ENCODE peak calls at places on chromosomes 5 and 9, in nine cellular contexts. G, F, N, B, T, I, U, Y and L are unnamed samples.

GRCh38 chr9:110520120-110520701 is 59.3 kb downstream of the SVEP1 start:
- DNase-seq in G (no peak), F (no peak), N (no peak), B (no peak), T (no peak), I (no peak), U (no peak), Y (no peak), L (no peak)

GRCh38 chr9:85163415-85163814 is 493.9 kb downstream of the NTRK2 start:
- DNase-seq in G (no peak), F (no peak), N (no peak), B (no peak), T (no peak), I (no peak), U (no peak), Y (no peak), L (no peak)

GRCh38 chr9:133850161-133850560 is 112.0 kb upstream of the SARDH start:
- DNase-seq in G (no peak), F (no peak), N (no peak), B (no peak), T (no peak), I (no peak), U (no peak), Y (no peak), L (no peak)

GRCh38 chr5:142934335-142934734 is 164.2 kb downstream of the ARHGAP26 start:
- DNase-seq in G (no peak), F (no peak), N (no peak), B (no peak), T (no peak), I (no peak), U (no peak), Y (no peak), L (no peak)

GRCh38 chr9:136255166-136255538 is 9.5 kb upstream of the QSOX2 start:
- DNase-seq in G (no peak), F (no peak), N (no peak), B (no peak), T (no peak), I (no peak), U (peak; percentile 70), Y (no peak), L (no peak)

GRCh38 chr9:109914280-109915027 is 134.5 kb downstream of the PALM2AKAP2 start:
- DNase-seq in G (no peak), F (no peak), N (peak; percentile 22), B (no peak), T (no peak), I (no peak), U (no peak), Y (no peak), L (no peak)

GRCh38 chr9:125494555-125494920 is 212.5 kb downstream of the MAPKAP1 start:
- DNase-seq in G (no peak), F (no peak), N (no peak), B (no peak), T (no peak), I (no peak), U (no peak), Y (no peak), L (no peak)

GRCh38 chr9:28073278-28073677 is 500.0 kb upstream of the C9orf72 start:
- DNase-seq in G (no peak), F (peak; percentile 47), N (no peak), B (peak; percentile 54), T (no peak), I (no peak), U (peak; percentile 62), Y (no peak), L (no peak)

GRCh38 chr5:152051499-152052454 is 127.1 kb upstream of the GLRA1 start:
- DNase-seq in G (no peak), F (no peak), N (no peak), B (no peak), T (no peak), I (no peak), U (no peak), Y (no peak), L (no peak)

GRCh38 chr5:169637856-169638190 is 748 bp downstream of the DOCK2 start:
- DNase-seq in G (no peak), F (no peak), N (peak; percentile 60), B (peak; percentile 39), T (no peak), I (no peak), U (peak; percentile 88), Y (no peak), L (no peak)

GRCh38 chr5:79890871-79891249 is 100.2 kb downstream of the MTX3 start:
- DNase-seq in G (no peak), F (no peak), N (no peak), B (no peak), T (no peak), I (no peak), U (no peak), Y (no peak), L (no peak)

GRCh38 chr5:156783092-156783491 is 67.0 kb upstream of the PPP1R2B start:
- DNase-seq in G (no peak), F (no peak), N (no peak), B (no peak), T (no peak), I (no peak), U (no peak), Y (no peak), L (no peak)

GRCh38 chr5:10726179-10726912 is 34.7 kb downstream of the DAP start:
- DNase-seq in G (no peak), F (no peak), N (no peak), B (no peak), T (no peak), I (no peak), U (no peak), Y (no peak), L (no peak)

GRCh38 chr5:10723519-10723918 is 37.5 kb downstream of the DAP start:
- DNase-seq in G (no peak), F (no peak), N (no peak), B (no peak), T (no peak), I (no peak), U (no peak), Y (no peak), L (no peak)

GRCh38 chr5:10725636-10726035 is 35.4 kb downstream of the DAP start:
- DNase-seq in G (no peak), F (no peak), N (no peak), B (no peak), T (no peak), I (no peak), U (no peak), Y (no peak), L (no peak)

GRCh38 chr5:10726913-10727517 is 34.0 kb downstream of the DAP start:
- DNase-seq in G (no peak), F (no peak), N (no peak), B (no peak), T (no peak), I (no peak), U (no peak), Y (no peak), L (no peak)

DNA sequence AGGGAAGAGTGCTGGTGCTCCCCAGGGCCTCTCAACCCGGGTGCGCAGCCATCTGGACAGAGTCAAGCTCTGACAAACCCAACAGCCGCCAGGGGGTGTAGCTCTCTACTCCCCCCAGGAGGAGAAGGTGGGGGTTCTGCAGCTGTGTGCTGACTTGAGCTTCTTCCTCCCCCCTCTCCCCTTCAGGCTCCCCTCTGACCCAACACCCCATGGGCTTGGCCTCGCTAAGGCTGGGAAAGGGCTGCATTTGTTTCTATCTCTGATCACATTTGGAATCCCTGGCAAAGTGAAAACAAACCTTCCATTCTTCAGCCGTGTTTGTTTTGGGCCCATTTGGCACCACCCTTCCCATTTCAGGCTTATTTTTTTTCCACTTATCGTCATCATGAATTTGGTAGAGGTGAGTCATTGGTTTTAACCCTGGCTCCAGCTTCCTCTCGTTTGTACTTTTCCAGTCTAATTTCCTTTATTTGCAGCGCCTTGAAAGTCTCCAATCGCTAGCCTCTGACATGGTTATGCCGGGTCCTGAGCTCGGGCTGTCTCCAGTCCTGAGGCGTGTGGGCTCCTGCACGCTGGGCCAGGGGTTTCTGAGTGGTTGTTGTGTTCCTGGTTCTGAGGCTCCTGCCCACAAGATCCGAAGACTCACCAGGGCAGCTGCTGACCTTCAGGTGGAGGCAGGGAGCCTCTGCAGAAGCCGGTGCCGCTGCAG is 36.1 kb downstream of the DAP start:
- DNase-seq in G (no peak), F (no peak), N (peak; percentile 26), B (peak; percentile 63), T (peak; percentile 15), I (no peak), U (no peak), Y (no peak), L (no peak)
- TF ChIP-seq POLR2A in G (no peak), F (no peak), N (no peak), B (no peak), T (no peak), I (no peak), U (no peak), Y (no peak), L (no peak)

DNA sequence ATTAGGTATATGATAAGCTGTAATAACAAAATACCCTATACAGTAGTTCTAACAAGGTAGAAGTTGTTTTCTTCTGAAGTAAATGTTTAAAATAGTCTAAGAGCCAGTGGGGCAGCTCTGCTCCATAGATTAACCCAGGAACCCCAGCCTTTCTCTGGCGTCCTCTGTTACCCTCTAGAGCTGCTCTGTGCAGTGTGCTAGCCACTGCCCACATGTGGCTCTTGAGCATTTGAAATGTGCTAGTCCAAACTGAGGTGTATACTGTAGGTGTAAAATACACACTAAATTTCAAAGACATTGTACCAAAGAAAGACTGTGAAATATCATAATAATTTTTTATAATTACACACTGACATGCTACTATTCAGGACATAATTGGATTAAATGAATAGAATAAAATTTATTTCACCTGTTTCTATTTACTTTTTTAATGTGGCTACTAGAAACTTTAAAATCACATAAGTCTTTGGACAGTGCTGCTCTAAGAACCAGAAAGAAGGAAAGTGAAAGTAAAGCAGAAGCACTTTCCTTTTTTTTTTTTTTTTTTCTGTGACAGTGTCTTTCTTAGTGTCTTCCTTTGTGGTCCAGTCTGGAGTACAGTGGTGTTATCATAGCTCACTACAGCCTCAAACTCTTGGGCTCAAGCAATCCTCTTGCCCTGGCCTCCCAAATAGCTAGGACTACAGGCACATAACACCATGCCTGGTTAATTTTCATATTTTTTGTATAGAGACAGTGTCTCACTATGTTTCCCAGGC is 39.3 kb downstream of the RAI14 start:
- DNase-seq in G (no peak), F (no peak), N (no peak), B (no peak), T (no peak), I (no peak), U (no peak), Y (no peak), L (no peak)
- TF ChIP-seq POLR2A in G (no peak), F (no peak), N (no peak), B (no peak), T (no peak), I (no peak), U (no peak), Y (no peak), L (no peak)

GRCh38 chr5:132293992-132294727 is at the start of gene SLC22A4:
- DNase-seq in G (peak; percentile 49), F (peak; percentile 72), N (peak; percentile 90), B (peak; percentile 80), T (peak; percentile 91), I (peak; percentile 95), U (peak; percentile 96), Y (peak; percentile 81), L (peak; percentile 90)
- TF ChIP-seq POLR2A in G (no peak), F (no peak), N (peak; percentile 72), B (no peak), T (peak; percentile 82), I (no peak), U (peak; percentile 49), Y (peak; percentile 15), L (peak; percentile 85)

DNA sequence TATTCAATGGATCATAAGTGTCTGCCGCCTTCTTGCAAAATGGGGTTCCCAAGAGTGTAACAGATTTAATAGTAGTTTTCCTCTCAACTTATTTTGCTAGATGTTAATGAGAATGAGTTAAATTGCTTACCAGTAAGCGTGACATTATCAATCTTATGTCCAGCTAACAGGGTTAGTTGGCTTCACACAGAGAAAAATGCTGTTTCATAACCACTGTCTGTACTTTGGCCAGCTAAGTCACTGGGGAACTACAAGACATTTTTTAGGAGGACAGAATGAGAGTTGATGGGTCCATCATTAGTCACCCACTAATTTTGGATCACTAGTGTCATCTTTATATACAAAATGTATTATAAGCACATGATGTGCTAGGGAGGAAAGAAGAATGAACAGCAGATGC is 1.4 kb downstream of the CDC37L1 start:
- DNase-seq in G (no peak), F (no peak), N (no peak), B (no peak), T (no peak), I (no peak), U (peak; percentile 65), Y (no peak), L (no peak)
- TF ChIP-seq POLR2A in G (no peak), F (no peak), N (no peak), B (no peak), T (no peak), I (no peak), U (no peak), Y (no peak), L (no peak)